ENCODE peak calls at places on chromosomes 7 and 10, in four cellular contexts. G is left lung, E is left ventricle myocardium inferior, C is ovary. O is an unnamed sample.

GRCh38 chr10:116049158-116049557 is 223.8 kb downstream of the GFRA1 start:
- DNase-seq in C (no peak), G (no peak), E (no peak), O (no peak)

GRCh38 chr7:106111671-106112117 is 418 bp downstream of the SYPL1 start:
- DNase-seq in E (peak; percentile 81), C (peak; percentile 68), G (peak; percentile 95), O (peak; percentile 76)

GRCh38 chr10:97534746-97535367 is 36.1 kb downstream of the UBTD1 start:
- DNase-seq in E (no peak), G (no peak), C (no peak), O (peak; percentile 25)

GRCh38 chr10:91287912-91288311 is 67.4 kb downstream of the PCGF5 start:
- DNase-seq in G (no peak), C (no peak), E (no peak), O (no peak)

GRCh38 chr10:6494934-6495592 is 85.0 kb downstream of the PRKCQ start:
- DNase-seq in C (no peak), G (no peak), E (no peak), O (no peak)

GRCh38 chr10:35564276-35564982 is 40.7 kb upstream of the GJD4 start:
- DNase-seq in E (peak; percentile 24), G (no peak), C (no peak), O (no peak)

GRCh38 chr7:24038993-24039392 is 245.0 kb upstream of the NPY start:
- DNase-seq in C (no peak), E (no peak), G (no peak), O (no peak)

GRCh38 chr7:964401-965231 is 10.1 kb upstream of the ADAP1 start:
- DNase-seq in C (peak; percentile 69), E (peak; percentile 52), G (peak; percentile 75), O (no peak)

GRCh38 chr7:148144827-148145226 is 445.7 kb upstream of the C7orf33 start:
- DNase-seq in G (no peak), C (no peak), E (no peak), O (no peak)

GRCh38 chr10:67793313-67793712 is 44.7 kb downstream of the DNAJC12 start:
- DNase-seq in C (no peak), E (no peak), G (no peak), O (no peak)

GRCh38 chr10:6530211-6530840 is 49.8 kb downstream of the PRKCQ start:
- DNase-seq in G (no peak), C (no peak), E (no peak), O (peak; percentile 20)

GRCh38 chr7:39971924-39972323 is 21.9 kb downstream of the CDK13 start:
- DNase-seq in G (no peak), C (no peak), E (no peak), O (no peak)

GRCh38 chr7:127598318-127598717 is 4.8 kb downstream of the FSCN3 start:
- DNase-seq in G (no peak), C (no peak), E (no peak), O (no peak)

GRCh38 chr7:55254596-55255500 is 110.3 kb upstream of the LANCL2 start:
- DNase-seq in E (peak; percentile 87), C (peak; percentile 83), G (peak; percentile 94), O (peak; percentile 83)

GRCh38 chr10:114970515-114970914 is 32.5 kb downstream of the TRUB1 start:
- DNase-seq in G (no peak), E (no peak), C (no peak), O (no peak)

GRCh38 chr7:140673063-140673769 is 471 bp downstream of the ADCK2 start:
- DNase-seq in G (peak; percentile 89), C (peak; percentile 71), E (peak; percentile 33), O (peak; percentile 78)

GRCh38 chr7:86745019-86745745 is 101.5 kb downstream of the GRM3 start:
- DNase-seq in C (no peak), G (no peak), E (no peak), O (peak; percentile 31)

GRCh38 chr7:44608916-44609648 is 2.7 kb downstream of the OGDH start:
- DNase-seq in C (no peak), E (no peak), G (no peak), O (no peak)

DNA sequence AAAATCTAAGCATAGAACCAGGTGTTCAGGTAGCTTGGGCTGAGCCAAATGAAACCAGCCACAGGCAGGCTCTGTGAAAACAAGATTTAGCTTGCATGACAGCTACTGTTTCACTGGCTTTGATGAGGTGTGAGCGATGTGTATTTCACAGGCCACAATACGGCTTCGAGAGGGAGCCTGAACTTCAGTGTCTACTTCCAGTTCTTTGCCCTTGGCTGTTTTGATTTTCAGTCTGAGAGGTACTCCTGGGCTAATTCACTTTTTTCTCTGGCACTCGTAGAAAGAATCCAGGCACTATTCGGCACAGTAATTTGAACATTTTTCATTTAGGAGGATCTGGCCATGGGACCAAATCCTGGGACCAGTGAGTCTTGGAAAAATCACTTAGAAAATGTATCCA is 110.4 kb downstream of the JCAD start:
- DNase-seq in E (no peak), G (no peak), C (no peak), O (peak; percentile 65)
- H3K4me1 ChIP-seq in E (peaks cover 32% of the 10 kb centered on the region), G (peaks cover 17% of the 10 kb centered on the region), C (peaks cover 6% of the 10 kb centered on the region), O (peaks cover 67% of the 10 kb centered on the region)

GRCh38 chr10:126387931-126388911 is at the start of gene ADAM12:
- DNase-seq in E (peak; percentile 49), C (peak; percentile 64), G (peak; percentile 80), O (peak; percentile 16)
- H3K4me3 ChIP-seq in E (peak within 1 kb of the TSS; percentile 63), C (peak within 1 kb of the TSS; percentile 36), G (peak within 1 kb of the TSS; percentile 29), O (no peak within 1 kb of the TSS)

DNA sequence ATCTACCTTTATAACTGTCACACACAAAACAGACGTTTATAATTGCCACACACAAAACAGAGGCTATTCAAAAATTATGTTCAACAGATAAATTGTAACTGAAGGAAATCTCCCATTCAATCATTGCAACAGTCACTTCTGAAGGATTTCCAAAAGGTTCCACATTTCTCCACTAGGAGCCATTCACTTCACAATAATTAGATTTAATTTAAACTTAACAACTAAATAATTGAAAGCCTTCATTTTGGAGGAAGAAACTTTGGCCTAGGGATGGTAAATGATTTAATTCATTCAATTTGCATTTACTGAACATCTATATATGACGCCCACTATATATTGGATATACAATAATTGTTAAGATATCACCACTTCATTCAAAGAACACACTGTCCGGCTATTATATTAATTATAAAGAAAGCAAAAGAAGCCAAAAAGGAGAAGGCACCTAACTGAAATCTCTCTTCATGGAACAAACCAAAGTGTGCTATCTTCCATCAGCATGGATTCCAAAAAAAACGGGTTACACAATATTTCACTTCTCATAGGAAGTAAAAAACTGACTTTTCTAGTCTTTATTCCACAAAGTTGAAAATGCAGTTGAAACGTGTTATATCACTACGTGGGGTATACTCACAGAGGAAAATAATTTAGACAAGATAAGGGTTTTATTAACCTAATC is 1.7 kb downstream of the ATAD1 start:
- DNase-seq in C (no peak), E (no peak), G (no peak), O (no peak)
- TF ChIP-seq CTCF in C (no peak), E (no peak), G (no peak), O (no peak)

DNA sequence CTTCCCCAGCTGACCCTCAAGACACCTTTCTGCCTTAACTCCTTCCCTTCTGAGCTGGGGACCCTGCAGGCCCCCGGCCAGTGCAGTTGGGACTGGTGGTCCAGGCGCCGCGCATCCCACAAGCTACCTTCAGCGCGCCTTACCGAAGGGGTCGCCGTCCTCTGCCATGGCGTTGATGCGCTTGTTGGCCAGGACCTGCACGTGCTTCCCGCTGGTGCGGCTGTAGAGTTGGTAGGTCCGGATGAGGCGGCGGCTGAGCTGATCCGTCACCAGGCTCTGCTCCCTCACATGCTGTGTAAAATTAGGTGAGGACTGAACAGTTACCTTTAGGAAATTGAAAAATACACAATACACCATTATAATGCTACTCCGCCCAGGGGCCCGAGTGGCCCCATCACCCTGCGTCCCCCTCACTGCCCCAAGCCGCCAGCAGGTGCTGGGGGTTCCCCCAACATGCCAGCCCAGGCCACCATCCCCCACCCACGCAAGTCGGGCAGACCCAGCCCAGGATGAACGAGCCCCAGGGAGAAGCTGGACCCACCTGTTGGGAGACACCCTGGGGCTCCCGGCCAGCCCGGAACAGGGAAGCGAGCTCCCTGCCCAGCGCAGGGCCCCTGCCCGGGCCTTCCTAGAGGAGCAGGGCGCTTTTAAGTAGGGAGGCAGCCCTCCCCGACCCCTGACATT is 1.2 kb downstream of the FGF8 start:
- DNase-seq in C (no peak), G (peak; percentile 69), E (no peak), O (no peak)
- H3K4me1 ChIP-seq in C (peaks cover 5% of the 10 kb centered on the region), G (peaks cover 9% of the 10 kb centered on the region), E (peaks cover 33% of the 10 kb centered on the region), O (peaks cover 42% of the 10 kb centered on the region)